ENCODE peak calls at places on chromosomes 5 and 9, in nine cellular contexts. One of them, this sample, is unnamed.

GRCh38 chr5:131595088-131596033 is 39.7 kb downstream of the RAPGEF6 start:
- DNase-seq in tibial nerve: no peak
- DNase-seq in heart left ventricle: no peak
- DNase-seq in A549: no peak
- DNase-seq in IMR-90: no peak
- DNase-seq in body of pancreas: no peak
- DNase-seq in ovary: no peak
- DNase-seq in right lobe of liver: no peak
- DNase-seq in gastrocnemius medialis: no peak
- DNase-seq in this sample: no peak

GRCh38 chr5:37757980-37758582 is 81.8 kb downstream of the GDNF start:
- DNase-seq in tibial nerve: no peak
- DNase-seq in heart left ventricle: no peak
- DNase-seq in A549: no peak
- DNase-seq in IMR-90: no peak
- DNase-seq in body of pancreas: no peak
- DNase-seq in ovary: no peak
- DNase-seq in right lobe of liver: no peak
- DNase-seq in gastrocnemius medialis: no peak
- DNase-seq in this sample: no peak

GRCh38 chr5:56487528-56488115 is 254.5 kb upstream of the ANKRD55 start:
- DNase-seq in tibial nerve: no peak
- DNase-seq in heart left ventricle: no peak
- DNase-seq in A549: no peak
- DNase-seq in IMR-90: no peak
- DNase-seq in body of pancreas: no peak
- DNase-seq in ovary: no peak
- DNase-seq in right lobe of liver: no peak
- DNase-seq in gastrocnemius medialis: no peak
- DNase-seq in this sample: no peak

GRCh38 chr5:60084226-60084625 is 190.7 kb upstream of the PDE4D start:
- DNase-seq in tibial nerve: no peak
- DNase-seq in heart left ventricle: no peak
- DNase-seq in A549: no peak
- DNase-seq in IMR-90: no peak
- DNase-seq in body of pancreas: no peak
- DNase-seq in ovary: no peak
- DNase-seq in right lobe of liver: no peak
- DNase-seq in gastrocnemius medialis: no peak
- DNase-seq in this sample: no peak

GRCh38 chr5:154058055-154059038 is 19.6 kb downstream of the MFAP3 start:
- DNase-seq in tibial nerve: no peak
- DNase-seq in heart left ventricle: no peak
- DNase-seq in A549: no peak
- DNase-seq in IMR-90: peak
- DNase-seq in body of pancreas: no peak
- DNase-seq in ovary: no peak
- DNase-seq in right lobe of liver: no peak
- DNase-seq in gastrocnemius medialis: no peak
- DNase-seq in this sample: no peak

GRCh38 chr9:35776018-35776417 is 15.4 kb upstream of the NPR2 start:
- DNase-seq in tibial nerve: no peak
- DNase-seq in heart left ventricle: no peak
- DNase-seq in A549: no peak
- DNase-seq in IMR-90: no peak
- DNase-seq in body of pancreas: no peak
- DNase-seq in ovary: no peak
- DNase-seq in right lobe of liver: no peak
- DNase-seq in gastrocnemius medialis: no peak
- DNase-seq in this sample: no peak

GRCh38 chr5:7714119-7714518 is 136.8 kb downstream of the CFAP90 start:
- DNase-seq in tibial nerve: no peak
- DNase-seq in heart left ventricle: no peak
- DNase-seq in A549: no peak
- DNase-seq in IMR-90: no peak
- DNase-seq in body of pancreas: no peak
- DNase-seq in ovary: no peak
- DNase-seq in right lobe of liver: no peak
- DNase-seq in gastrocnemius medialis: no peak
- DNase-seq in this sample: no peak

GRCh38 chr5:16742938-16743337 is 126.1 kb upstream of the RETREG1 start:
- DNase-seq in tibial nerve: no peak
- DNase-seq in heart left ventricle: no peak
- DNase-seq in A549: no peak
- DNase-seq in IMR-90: peak
- DNase-seq in body of pancreas: no peak
- DNase-seq in ovary: no peak
- DNase-seq in right lobe of liver: no peak
- DNase-seq in gastrocnemius medialis: no peak
- DNase-seq in this sample: no peak

GRCh38 chr9:137682431-137682991 is 63.7 kb downstream of the EHMT1 start:
- DNase-seq in tibial nerve: no peak
- DNase-seq in heart left ventricle: no peak
- DNase-seq in A549: no peak
- DNase-seq in IMR-90: no peak
- DNase-seq in body of pancreas: no peak
- DNase-seq in ovary: no peak
- DNase-seq in right lobe of liver: no peak
- DNase-seq in gastrocnemius medialis: no peak
- DNase-seq in this sample: no peak

GRCh38 chr5:172798422-172799215 is 27.6 kb upstream of the DUSP1 start:
- DNase-seq in tibial nerve: no peak
- DNase-seq in heart left ventricle: no peak
- DNase-seq in A549: peak
- DNase-seq in IMR-90: peak
- DNase-seq in body of pancreas: no peak
- DNase-seq in ovary: no peak
- DNase-seq in right lobe of liver: no peak
- DNase-seq in gastrocnemius medialis: no peak
- DNase-seq in this sample: no peak

DNA sequence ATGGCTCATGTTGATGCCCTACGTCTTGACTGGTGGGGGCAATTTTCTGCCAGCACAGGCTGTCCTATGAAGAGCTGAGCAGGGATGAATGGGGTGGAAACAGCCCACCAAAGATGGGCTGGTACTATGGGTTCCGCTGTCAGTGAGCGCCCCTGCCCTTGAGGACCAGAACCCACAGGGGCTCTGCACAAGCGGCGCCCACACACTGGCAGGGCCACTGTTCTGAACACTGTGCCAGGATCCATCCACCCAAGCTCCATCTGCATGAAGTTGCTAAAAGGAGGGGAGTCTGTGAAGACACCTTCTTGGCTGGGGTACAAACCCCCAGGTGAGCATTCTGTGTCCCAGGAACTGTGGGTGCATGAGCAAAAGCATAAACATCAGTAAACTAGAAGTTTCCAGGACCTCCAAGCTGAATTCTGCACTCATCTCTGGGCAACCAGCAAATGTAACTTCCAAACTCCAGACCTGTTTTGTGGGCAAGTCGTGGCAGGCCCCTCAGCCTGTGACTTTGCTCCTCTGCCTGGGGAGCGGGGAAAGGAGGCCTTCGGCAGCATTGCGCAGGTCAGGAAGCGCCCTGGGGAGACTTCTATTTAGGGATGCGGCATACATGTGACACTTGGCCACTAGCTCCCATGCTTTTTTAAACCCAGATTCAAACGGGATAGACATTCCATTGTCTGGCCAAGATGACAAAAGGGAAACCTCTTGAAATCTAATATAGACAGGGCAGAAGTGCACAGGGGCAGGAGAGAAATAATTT is 48.9 kb downstream of the PTPN3 start:
- DNase-seq in tibial nerve: no peak
- DNase-seq in heart left ventricle: no peak
- DNase-seq in A549: no peak
- DNase-seq in IMR-90: no peak
- DNase-seq in body of pancreas: no peak
- DNase-seq in ovary: no peak
- DNase-seq in right lobe of liver: no peak
- DNase-seq in gastrocnemius medialis: peak
- DNase-seq in this sample: no peak
- TF ChIP-seq POLR2A in tibial nerve: no peak
- TF ChIP-seq POLR2A in heart left ventricle: no peak
- TF ChIP-seq POLR2A in A549: no peak
- TF ChIP-seq POLR2A in IMR-90: no peak
- TF ChIP-seq POLR2A in body of pancreas: no peak
- TF ChIP-seq POLR2A in ovary: no peak
- TF ChIP-seq POLR2A in right lobe of liver: no peak
- TF ChIP-seq POLR2A in gastrocnemius medialis: no peak
- TF ChIP-seq POLR2A in this sample: no peak

GRCh38 chr5:43063731-43064171 is 23.6 kb upstream of the ANXA2R start:
- DNase-seq in tibial nerve: no peak
- DNase-seq in heart left ventricle: no peak
- DNase-seq in A549: peak
- DNase-seq in IMR-90: no peak
- DNase-seq in body of pancreas: no peak
- DNase-seq in ovary: peak
- DNase-seq in right lobe of liver: no peak
- DNase-seq in gastrocnemius medialis: no peak
- DNase-seq in this sample: no peak

GRCh38 chr5:43066799-43067741 is 27.0 kb upstream of the ANXA2R start:
- DNase-seq in tibial nerve: peak
- DNase-seq in heart left ventricle: peak
- DNase-seq in A549: peak
- DNase-seq in IMR-90: peak
- DNase-seq in body of pancreas: peak
- DNase-seq in ovary: peak
- DNase-seq in right lobe of liver: peak
- DNase-seq in gastrocnemius medialis: peak
- DNase-seq in this sample: peak

GRCh38 chr5:43068037-43068436 is 27.9 kb upstream of the ANXA2R start:
- DNase-seq in tibial nerve: no peak
- DNase-seq in heart left ventricle: no peak
- DNase-seq in A549: no peak
- DNase-seq in IMR-90: no peak
- DNase-seq in body of pancreas: no peak
- DNase-seq in ovary: no peak
- DNase-seq in right lobe of liver: no peak
- DNase-seq in gastrocnemius medialis: no peak
- DNase-seq in this sample: no peak

GRCh38 chr5:43066231-43066798 is 26.2 kb upstream of the ANXA2R start:
- DNase-seq in tibial nerve: no peak
- DNase-seq in heart left ventricle: peak
- DNase-seq in A549: peak
- DNase-seq in IMR-90: peak
- DNase-seq in body of pancreas: peak
- DNase-seq in ovary: peak
- DNase-seq in right lobe of liver: peak
- DNase-seq in gastrocnemius medialis: peak
- DNase-seq in this sample: peak

DNA sequence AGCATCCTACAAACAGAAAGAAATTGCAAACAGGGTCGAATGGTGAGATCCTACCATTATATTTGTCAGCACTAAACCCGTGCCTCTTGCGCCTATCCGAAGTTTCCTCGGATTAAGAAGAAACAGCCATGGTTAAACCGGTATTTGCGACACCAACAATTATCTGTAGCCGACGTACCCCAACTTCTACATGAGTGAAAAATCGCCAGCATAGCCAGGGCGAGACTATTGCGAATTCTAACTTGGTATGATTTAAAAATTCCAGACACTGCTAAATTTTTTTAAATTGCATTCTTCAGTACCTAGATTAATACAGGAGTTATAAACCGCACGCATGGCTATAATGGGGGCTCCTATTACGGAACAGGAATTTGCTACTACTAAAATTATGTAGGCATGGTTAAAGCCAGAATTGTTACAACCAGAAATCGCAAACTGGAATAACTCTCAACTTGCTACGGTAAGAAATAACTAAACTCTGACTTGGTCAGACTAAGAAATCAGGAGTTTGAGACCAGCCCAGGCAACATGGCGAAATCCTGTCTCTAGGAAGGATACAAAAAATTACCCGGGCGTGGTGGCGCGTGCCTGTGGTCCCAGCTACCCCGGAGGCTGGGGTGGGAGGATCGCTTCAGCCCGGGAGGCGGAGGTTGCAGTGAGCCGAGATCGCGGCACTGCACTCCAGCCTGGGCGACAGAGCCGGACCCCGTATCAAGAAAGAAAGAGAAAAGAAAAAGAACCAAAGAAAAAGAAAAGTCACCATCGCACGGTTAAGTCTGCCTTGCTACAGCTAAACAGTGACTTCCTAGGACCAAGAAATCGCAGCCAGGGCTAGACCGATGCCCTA is 25.5 kb upstream of the ANXA2R start:
- DNase-seq in tibial nerve: no peak
- DNase-seq in heart left ventricle: peak
- DNase-seq in A549: peak
- DNase-seq in IMR-90: peak
- DNase-seq in body of pancreas: peak
- DNase-seq in ovary: peak
- DNase-seq in right lobe of liver: peak
- DNase-seq in gastrocnemius medialis: peak
- DNase-seq in this sample: no peak
- TF ChIP-seq POLR2A in tibial nerve: no peak
- TF ChIP-seq POLR2A in heart left ventricle: no peak
- TF ChIP-seq POLR2A in A549: no peak
- TF ChIP-seq POLR2A in IMR-90: peak
- TF ChIP-seq POLR2A in body of pancreas: peak
- TF ChIP-seq POLR2A in ovary: no peak
- TF ChIP-seq POLR2A in right lobe of liver: no peak
- TF ChIP-seq POLR2A in gastrocnemius medialis: no peak
- TF ChIP-seq POLR2A in this sample: no peak

GRCh38 chr5:68215888-68216736 is 556 bp downstream of the PIK3R1 start:
- DNase-seq in tibial nerve: peak
- DNase-seq in heart left ventricle: peak
- DNase-seq in A549: peak
- DNase-seq in IMR-90: peak
- DNase-seq in body of pancreas: peak
- DNase-seq in ovary: no peak
- DNase-seq in right lobe of liver: peak
- DNase-seq in gastrocnemius medialis: peak
- DNase-seq in this sample: peak
- TF ChIP-seq POLR2A in tibial nerve: peak
- TF ChIP-seq POLR2A in heart left ventricle: no peak
- TF ChIP-seq POLR2A in A549: peak
- TF ChIP-seq POLR2A in IMR-90: no peak
- TF ChIP-seq POLR2A in body of pancreas: peak
- TF ChIP-seq POLR2A in ovary: no peak
- TF ChIP-seq POLR2A in right lobe of liver: no peak
- TF ChIP-seq POLR2A in gastrocnemius medialis: no peak
- TF ChIP-seq POLR2A in this sample: no peak

DNA sequence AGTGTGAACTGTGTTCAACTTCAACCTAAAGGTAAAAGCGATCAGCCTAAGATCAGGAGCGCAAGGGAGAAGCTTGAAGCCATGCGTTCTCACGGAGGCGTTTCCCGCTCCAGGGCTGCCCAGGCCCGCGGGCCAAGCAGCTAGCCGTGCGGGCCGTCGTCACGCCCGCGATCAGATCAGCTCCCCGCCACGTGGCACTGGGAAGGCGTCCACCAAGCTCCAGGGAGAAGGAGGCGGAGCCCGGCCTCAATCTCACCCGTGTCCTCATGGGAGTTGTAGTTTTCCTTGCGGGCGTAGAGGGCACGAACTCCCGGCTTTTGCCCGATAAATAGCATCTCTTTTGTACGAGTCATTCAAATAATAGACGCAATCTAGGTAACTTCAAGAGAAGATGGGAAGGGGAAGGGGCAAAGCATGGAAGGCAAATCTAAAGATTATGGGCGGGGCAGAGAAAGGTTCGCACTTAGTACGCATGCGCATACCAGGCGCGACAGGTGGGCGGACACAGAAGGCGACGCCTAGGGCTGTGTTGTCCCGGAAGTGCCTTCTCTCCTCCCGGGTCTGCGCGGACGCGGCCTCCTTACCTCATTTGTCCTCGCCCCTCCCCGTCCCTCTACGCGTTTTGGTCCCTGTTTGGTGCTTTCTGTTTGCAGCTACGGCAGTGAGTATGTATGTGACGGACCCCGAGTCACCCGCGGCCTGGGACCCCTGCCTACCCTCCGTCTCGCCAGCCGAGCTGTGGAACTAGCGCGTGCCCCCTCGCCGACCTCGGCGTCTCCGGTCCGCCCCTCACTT is 40.8 kb upstream of the ZCCHC7 start:
- DNase-seq in tibial nerve: peak
- DNase-seq in heart left ventricle: peak
- DNase-seq in A549: peak
- DNase-seq in IMR-90: peak
- DNase-seq in body of pancreas: peak
- DNase-seq in ovary: peak
- DNase-seq in right lobe of liver: peak
- DNase-seq in gastrocnemius medialis: peak
- DNase-seq in this sample: peak
- TF ChIP-seq POLR2A in tibial nerve: peak
- TF ChIP-seq POLR2A in heart left ventricle: no peak
- TF ChIP-seq POLR2A in A549: peak
- TF ChIP-seq POLR2A in IMR-90: peak
- TF ChIP-seq POLR2A in body of pancreas: peak
- TF ChIP-seq POLR2A in ovary: peak
- TF ChIP-seq POLR2A in right lobe of liver: peak
- TF ChIP-seq POLR2A in gastrocnemius medialis: peak
- TF ChIP-seq POLR2A in this sample: peak

This sample was measured in GM12892.